ENCODE peak calls at places on chromosomes 7 and 10, in ten cellular contexts. B is suprapubic skin; L is upper lobe of left lung; A is thoracic aorta; S is AG10803; T is CD8-positive, alpha-beta memory T cell; J is GM23248; C is HL-60; P is iPS DF 6.9; Q is PC-3. K is an unnamed sample.

GRCh38 chr7:22194633-22195273 is 162.2 kb downstream of the RAPGEF5 start:
- DNase-seq in P (no peak), S (no peak), T (no peak), Q (no peak), A (no peak), B (no peak), L (no peak), C (no peak), J (no peak), K (no peak)

GRCh38 chr10:43265799-43266721 is 805 bp downstream of the RASGEF1A start:
- DNase-seq in L (peak), A (no peak), C (no peak), P (no peak), Q (peak), T (peak), J (peak), B (peak), S (no peak), K (peak)

GRCh38 chr10:91251430-91252056 is 31.1 kb downstream of the PCGF5 start:
- DNase-seq in Q (peak), T (peak), A (no peak), L (no peak), B (no peak), C (peak), S (peak), P (peak), J (peak), K (peak)

GRCh38 chr7:126541416-126541815 is 711.3 kb downstream of the GRM8 start:
- DNase-seq in T (no peak), P (no peak), B (no peak), A (no peak), C (no peak), Q (no peak), S (no peak), L (no peak), J (no peak), K (no peak)

GRCh38 chr7:2978403-2978802 is 65.3 kb downstream of the CARD11 start:
- DNase-seq in T (peak), S (no peak), L (peak), C (peak), P (peak), J (no peak), Q (peak), A (no peak), B (no peak), K (no peak)

GRCh38 chr10:84008878-84009277 is 130.4 kb upstream of the GHITM start:
- DNase-seq in Q (peak), T (peak), J (peak), B (no peak), C (peak), P (peak), S (no peak), L (peak), A (no peak), K (no peak)

GRCh38 chr7:158394936-158395335 is 192.7 kb downstream of the PTPRN2 start:
- DNase-seq in B (no peak), Q (peak), T (peak), P (no peak), J (no peak), L (peak), A (no peak), S (no peak), C (no peak), K (no peak)

GRCh38 chr7:42227931-42228591 is 8.9 kb downstream of the GLI3 start:
- DNase-seq in B (no peak), T (no peak), J (peak), P (no peak), A (no peak), L (peak), Q (no peak), S (no peak), C (no peak), K (no peak)

GRCh38 chr10:111129348-111129747 is 52.5 kb downstream of the ADRA2A start:
- DNase-seq in T (no peak), C (no peak), Q (no peak), L (no peak), A (no peak), B (no peak), P (no peak), J (peak), S (peak), K (no peak)

GRCh38 chr10:85643839-85644525 is 722.6 kb downstream of the GRID1 start:
- DNase-seq in Q (peak), J (no peak), A (no peak), C (no peak), L (no peak), S (no peak), T (no peak), P (no peak), B (no peak), K (no peak)

GRCh38 chr10:43075612-43076003 is 1.3 kb upstream of the RET start:
- DNase-seq in L (peak), S (no peak), T (no peak), Q (peak), J (peak), C (no peak), P (no peak), B (no peak), A (no peak), K (no peak)

GRCh38 chr10:49187044-49187484 is 1.1 kb downstream of the TMEM273 start:
- DNase-seq in S (no peak), P (no peak), C (no peak), L (no peak), A (no peak), J (no peak), Q (no peak), B (no peak), T (no peak), K (no peak)
- H3K4me3 ChIP-seq in S (no peak), P (no peak), C (no peak), L (peak), A (peak), J (no peak), Q (no peak), B (peak), T (peak), K (peak)

GRCh38 chr10:124090630-124091209 is 2.7 kb downstream of the CHST15 start:
- DNase-seq in L (no peak), P (no peak), T (no peak), A (no peak), S (no peak), B (no peak), J (no peak), C (no peak), Q (peak), K (peak)

GRCh38 chr10:124087672-124088634 is 5.4 kb downstream of the CHST15 start:
- DNase-seq in Q (no peak), T (no peak), A (no peak), C (no peak), B (no peak), J (no peak), S (no peak), L (no peak), P (no peak), K (no peak)

GRCh38 chr10:124091646-124092269 is 1.6 kb downstream of the CHST15 start:
- DNase-seq in A (no peak), J (peak), S (no peak), Q (no peak), P (no peak), L (peak), T (no peak), C (no peak), B (no peak), K (no peak)

GRCh38 chr10:124088944-124089343 is 4.5 kb downstream of the CHST15 start:
- DNase-seq in Q (peak), B (no peak), L (no peak), J (no peak), A (no peak), T (no peak), P (no peak), C (no peak), S (no peak), K (no peak)

GRCh38 chr10:124089859-124090258 is 3.5 kb downstream of the CHST15 start:
- DNase-seq in S (no peak), A (no peak), J (no peak), C (no peak), Q (no peak), L (no peak), P (no peak), T (no peak), B (no peak), K (no peak)
- H3K4me3 ChIP-seq in S (no peak), A (no peak), J (no peak), C (no peak), Q (no peak), L (no peak), P (no peak), T (no peak), B (no peak), K (no peak)

GRCh38 chr10:79059859-79060379 is 8.8 kb upstream of the ZMIZ1 start:
- DNase-seq in C (no peak), B (peak), L (no peak), S (no peak), J (no peak), P (no peak), Q (no peak), T (no peak), A (no peak), K (no peak)
- H3K4me3 ChIP-seq in C (no peak), B (no peak), L (no peak), S (no peak), J (no peak), P (no peak), Q (no peak), T (no peak), A (no peak), K (no peak)

DNA sequence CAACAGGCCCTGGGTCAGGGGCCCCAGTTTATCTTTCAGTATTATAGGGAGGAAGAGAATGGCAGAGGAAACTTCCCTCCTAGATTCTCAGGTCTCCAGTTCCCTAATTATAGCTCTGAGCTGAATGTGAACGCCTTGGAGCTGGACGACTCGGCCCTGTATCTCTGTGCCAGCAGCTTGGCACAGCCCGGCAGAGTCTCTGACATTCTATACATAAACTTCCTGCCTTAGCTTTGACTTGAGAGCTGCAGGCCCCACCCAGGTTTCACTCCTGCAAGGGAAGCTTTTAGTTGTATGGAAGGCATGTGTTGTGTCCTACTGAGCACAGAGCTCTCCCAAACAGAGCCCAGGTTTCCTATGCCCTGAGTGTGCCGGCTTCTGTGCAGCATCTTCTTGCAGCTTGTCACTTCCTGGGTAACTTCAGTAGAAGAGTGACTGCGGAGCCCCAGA is 205.6 kb upstream of the PRSS58 start:
- DNase-seq in C (no peak), Q (no peak), S (no peak), A (no peak), B (no peak), J (peak), P (no peak), L (no peak), T (no peak), K (no peak)
- H3K4me3 ChIP-seq in C (no peak), Q (no peak), S (no peak), A (no peak), B (no peak), J (no peak), P (no peak), L (no peak), T (peak), K (no peak)

GRCh38 chr10:31920538-31920937 is 8.1 kb downstream of the ARHGAP12 start:
- DNase-seq in L (no peak), T (no peak), B (no peak), Q (no peak), P (no peak), S (no peak), A (no peak), J (no peak), C (no peak), K (no peak)
- H3K4me3 ChIP-seq in L (no peak), T (no peak), B (no peak), Q (no peak), P (no peak), S (no peak), A (no peak), J (no peak), C (no peak), K (no peak)

K was measured in breast epithelium.